ENCODE peak calls at places on chromosomes 4 and X, in five cellular contexts. One of them, this sample, is unnamed.

GRCh38 chrX:97389761-97390192 is 506.1 kb downstream of the RPA4 start:
- DNase-seq in HFF-Myc: peak
- DNase-seq in colonic mucosa: no peak
- DNase-seq in WERI-Rb-1: no peak
- DNase-seq in esophagus squamous epithelium: no peak
- DNase-seq in this sample: no peak

GRCh38 chr4:43251760-43252317 is 359.3 kb downstream of the GRXCR1 start:
- DNase-seq in HFF-Myc: no peak
- DNase-seq in esophagus squamous epithelium: no peak
- DNase-seq in WERI-Rb-1: peak
- DNase-seq in colonic mucosa: no peak
- DNase-seq in this sample: no peak

GRCh38 chr4:38982356-38983095 is 49.7 kb downstream of the TMEM156 start:
- DNase-seq in WERI-Rb-1: no peak
- DNase-seq in esophagus squamous epithelium: no peak
- DNase-seq in colonic mucosa: no peak
- DNase-seq in HFF-Myc: no peak
- DNase-seq in this sample: no peak

GRCh38 chrX:42108140-42108503 is 184.8 kb upstream of the CASK start:
- DNase-seq in esophagus squamous epithelium: no peak
- DNase-seq in colonic mucosa: no peak
- DNase-seq in HFF-Myc: no peak
- DNase-seq in WERI-Rb-1: no peak
- DNase-seq in this sample: no peak

GRCh38 chrX:48511561-48511960 is 2.8 kb downstream of the PORCN start:
- DNase-seq in HFF-Myc: no peak
- DNase-seq in esophagus squamous epithelium: no peak
- DNase-seq in colonic mucosa: no peak
- DNase-seq in WERI-Rb-1: peak
- DNase-seq in this sample: no peak

GRCh38 chr4:54372951-54373350 is 143.9 kb downstream of the PDGFRA start:
- DNase-seq in colonic mucosa: no peak
- DNase-seq in HFF-Myc: peak
- DNase-seq in esophagus squamous epithelium: no peak
- DNase-seq in WERI-Rb-1: no peak
- DNase-seq in this sample: no peak

GRCh38 chr4:129929052-129929451 is 833.1 kb downstream of the C4orf33 start:
- DNase-seq in esophagus squamous epithelium: no peak
- DNase-seq in colonic mucosa: no peak
- DNase-seq in HFF-Myc: no peak
- DNase-seq in WERI-Rb-1: peak
- DNase-seq in this sample: no peak

GRCh38 chrX:154477891-154478477 is 1.1 kb downstream of the LAGE3 start:
- DNase-seq in esophagus squamous epithelium: no peak
- DNase-seq in colonic mucosa: peak
- DNase-seq in HFF-Myc: no peak
- DNase-seq in WERI-Rb-1: no peak
- DNase-seq in this sample: no peak

GRCh38 chrX:53440101-53440500 is 5.9 kb upstream of the HSD17B10 start:
- DNase-seq in esophagus squamous epithelium: no peak
- DNase-seq in WERI-Rb-1: no peak
- DNase-seq in HFF-Myc: no peak
- DNase-seq in colonic mucosa: no peak
- DNase-seq in this sample: no peak

GRCh38 chr4:17030543-17030942 is 132.1 kb upstream of the LDB2 start:
- DNase-seq in esophagus squamous epithelium: no peak
- DNase-seq in WERI-Rb-1: no peak
- DNase-seq in colonic mucosa: no peak
- DNase-seq in HFF-Myc: peak
- DNase-seq in this sample: no peak

GRCh38 chr4:99715286-99715685 is 57.7 kb upstream of the C4orf54 start:
- DNase-seq in WERI-Rb-1: no peak
- DNase-seq in esophagus squamous epithelium: no peak
- DNase-seq in HFF-Myc: no peak
- DNase-seq in colonic mucosa: no peak
- DNase-seq in this sample: no peak

GRCh38 chrX:139290310-139290709 is 240.2 kb upstream of the F9 start:
- DNase-seq in WERI-Rb-1: no peak
- DNase-seq in esophagus squamous epithelium: no peak
- DNase-seq in HFF-Myc: no peak
- DNase-seq in colonic mucosa: no peak
- DNase-seq in this sample: no peak

GRCh38 chr4:4406455-4407298 is 19.8 kb downstream of the NSG1 start:
- DNase-seq in HFF-Myc: no peak
- DNase-seq in WERI-Rb-1: no peak
- DNase-seq in esophagus squamous epithelium: no peak
- DNase-seq in colonic mucosa: no peak
- DNase-seq in this sample: no peak

GRCh38 chrX:1452497-1453389 is at the start of gene ASMTL:
- DNase-seq in colonic mucosa: peak
- DNase-seq in HFF-Myc: peak
- DNase-seq in esophagus squamous epithelium: no peak
- DNase-seq in WERI-Rb-1: peak
- DNase-seq in this sample: peak

GRCh38 chr4:8468746-8469535 is 28.4 kb downstream of the TRMT44 start:
- DNase-seq in esophagus squamous epithelium: no peak
- DNase-seq in WERI-Rb-1: peak
- DNase-seq in colonic mucosa: peak
- DNase-seq in HFF-Myc: peak
- DNase-seq in this sample: peak

GRCh38 chrX:57453901-57454300 is 137.9 kb upstream of the ZXDB start:
- DNase-seq in esophagus squamous epithelium: no peak
- DNase-seq in WERI-Rb-1: peak
- DNase-seq in colonic mucosa: no peak
- DNase-seq in HFF-Myc: no peak
- DNase-seq in this sample: peak

GRCh38 chrX:136431625-136432024 is 56.1 kb upstream of the BRS3 start:
- DNase-seq in colonic mucosa: no peak
- DNase-seq in WERI-Rb-1: no peak
- DNase-seq in esophagus squamous epithelium: no peak
- DNase-seq in HFF-Myc: no peak
- DNase-seq in this sample: no peak

GRCh38 chrX:2875798-2876399 is 47.2 kb downstream of the GYG2 start:
- DNase-seq in esophagus squamous epithelium: no peak
- DNase-seq in HFF-Myc: no peak
- DNase-seq in WERI-Rb-1: no peak
- DNase-seq in colonic mucosa: no peak
- DNase-seq in this sample: no peak

GRCh38 chr4:27921236-27921635 is 1060.6 kb downstream of the STIM2 start:
- DNase-seq in HFF-Myc: no peak
- DNase-seq in colonic mucosa: no peak
- DNase-seq in esophagus squamous epithelium: no peak
- DNase-seq in WERI-Rb-1: no peak
- DNase-seq in this sample: no peak

GRCh38 chr4:164828945-164829344 is 48.0 kb upstream of the APELA start:
- DNase-seq in WERI-Rb-1: no peak
- DNase-seq in HFF-Myc: no peak
- DNase-seq in colonic mucosa: no peak
- DNase-seq in esophagus squamous epithelium: no peak
- DNase-seq in this sample: no peak

GRCh38 chr4:137576437-137576836 is 44.1 kb upstream of the PCDH18 start:
- DNase-seq in esophagus squamous epithelium: no peak
- DNase-seq in colonic mucosa: no peak
- DNase-seq in WERI-Rb-1: no peak
- DNase-seq in HFF-Myc: no peak
- DNase-seq in this sample: no peak

GRCh38 chr4:7361256-7361655 is 73.5 kb downstream of the PSAPL1 start:
- DNase-seq in colonic mucosa: peak
- DNase-seq in HFF-Myc: no peak
- DNase-seq in esophagus squamous epithelium: no peak
- DNase-seq in WERI-Rb-1: no peak
- DNase-seq in this sample: no peak

GRCh38 chr4:86582453-86582852 is 11.7 kb upstream of the PTPN13 start:
- DNase-seq in HFF-Myc: no peak
- DNase-seq in esophagus squamous epithelium: no peak
- DNase-seq in WERI-Rb-1: no peak
- DNase-seq in colonic mucosa: no peak
- DNase-seq in this sample: peak

GRCh38 chr4:4385729-4386295 is 1.1 kb upstream of the NSG1 start:
- DNase-seq in esophagus squamous epithelium: no peak
- DNase-seq in WERI-Rb-1: no peak
- DNase-seq in colonic mucosa: no peak
- DNase-seq in HFF-Myc: no peak
- DNase-seq in this sample: no peak

GRCh38 chrX:54495814-54496516 is at the start of gene FGD1:
- DNase-seq in esophagus squamous epithelium: no peak
- DNase-seq in WERI-Rb-1: peak
- DNase-seq in HFF-Myc: no peak
- DNase-seq in colonic mucosa: peak
- DNase-seq in this sample: no peak

GRCh38 chr4:155377281-155377680 is 516 bp upstream of the MAP9 start:
- DNase-seq in esophagus squamous epithelium: no peak
- DNase-seq in WERI-Rb-1: no peak
- DNase-seq in colonic mucosa: no peak
- DNase-seq in HFF-Myc: no peak
- DNase-seq in this sample: no peak

GRCh38 chrX:134246282-134246681 is 9.3 kb downstream of the CCDC160 start:
- DNase-seq in colonic mucosa: no peak
- DNase-seq in esophagus squamous epithelium: no peak
- DNase-seq in WERI-Rb-1: no peak
- DNase-seq in HFF-Myc: no peak
- DNase-seq in this sample: no peak

DNA sequence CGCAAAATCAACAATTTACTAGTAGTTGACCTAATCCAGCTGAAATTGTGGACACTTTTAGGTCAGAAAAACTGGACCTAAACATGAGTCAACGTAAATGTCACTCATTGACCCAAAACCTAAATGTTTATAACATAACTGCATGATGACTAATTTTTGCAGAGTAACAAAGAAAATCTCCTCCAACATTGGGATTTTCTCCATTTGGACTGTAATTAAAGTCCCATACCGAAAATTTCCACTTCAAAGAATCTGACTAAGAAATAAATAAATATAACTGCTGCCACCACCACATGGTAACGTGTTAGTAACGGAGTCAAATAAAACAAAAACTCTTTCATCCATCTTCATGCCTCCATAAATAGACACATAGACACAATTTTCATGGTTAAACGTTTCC is 1.9 kb downstream of the ADGRA3 start:
- DNase-seq in esophagus squamous epithelium: no peak
- DNase-seq in colonic mucosa: no peak
- DNase-seq in WERI-Rb-1: no peak
- DNase-seq in HFF-Myc: peak
- DNase-seq in this sample: no peak
- H3K4me3 ChIP-seq in esophagus squamous epithelium: no peak
- H3K4me3 ChIP-seq in colonic mucosa: peak
- H3K4me3 ChIP-seq in WERI-Rb-1: peak
- H3K4me3 ChIP-seq in HFF-Myc: peak
- H3K4me3 ChIP-seq in this sample: peak

GRCh38 chr4:64911846-64912245 is 502.6 kb upstream of the TECRL start:
- DNase-seq in WERI-Rb-1: peak
- DNase-seq in colonic mucosa: no peak
- DNase-seq in HFF-Myc: no peak
- DNase-seq in esophagus squamous epithelium: no peak
- DNase-seq in this sample: no peak
- TF ChIP-seq CTCF in WERI-Rb-1: peak
- TF ChIP-seq CTCF in colonic mucosa: no peak
- TF ChIP-seq CTCF in HFF-Myc: no peak
- TF ChIP-seq CTCF in esophagus squamous epithelium: no peak
- TF ChIP-seq CTCF in this sample: no peak

DNA sequence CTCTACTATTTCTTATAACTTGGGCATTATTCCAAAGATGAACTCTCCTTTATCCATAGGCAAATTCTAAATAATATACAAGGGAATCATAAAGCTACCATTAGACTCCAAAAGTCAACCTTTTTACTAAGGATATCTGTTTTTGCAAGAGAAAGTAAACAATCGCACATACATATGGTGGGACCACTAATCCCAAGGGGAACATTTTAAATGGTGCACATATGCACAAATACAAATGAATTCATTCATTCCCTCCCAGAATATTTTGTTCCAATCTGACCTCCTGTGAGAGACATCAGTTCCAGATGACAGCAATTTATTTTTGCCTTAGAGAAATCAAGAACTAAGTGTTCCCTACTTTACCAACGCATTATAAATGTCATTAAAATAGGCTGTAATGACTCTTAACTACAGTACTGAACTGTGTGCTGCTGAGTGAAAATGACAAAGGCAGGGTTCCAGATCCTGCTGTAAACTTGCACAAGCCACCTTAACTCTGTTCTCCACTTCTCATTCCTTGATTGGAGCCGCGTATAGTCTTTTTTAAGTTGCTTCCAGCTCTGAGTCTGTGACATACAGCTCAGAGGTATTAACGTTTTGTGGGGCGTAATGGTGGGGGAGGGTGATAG is 2.0 kb downstream of the DHX15 start:
- DNase-seq in HFF-Myc: no peak
- DNase-seq in esophagus squamous epithelium: no peak
- DNase-seq in WERI-Rb-1: peak
- DNase-seq in colonic mucosa: no peak
- DNase-seq in this sample: no peak
- H3K4me3 ChIP-seq in HFF-Myc: peak
- H3K4me3 ChIP-seq in esophagus squamous epithelium: peak
- H3K4me3 ChIP-seq in WERI-Rb-1: peak
- H3K4me3 ChIP-seq in colonic mucosa: peak
- H3K4me3 ChIP-seq in this sample: peak

GRCh38 chr4:113394730-113395530 is 345.5 kb downstream of the ANK2 start:
- DNase-seq in WERI-Rb-1: peak
- DNase-seq in HFF-Myc: peak
- DNase-seq in colonic mucosa: peak
- DNase-seq in esophagus squamous epithelium: no peak
- DNase-seq in this sample: peak
- TF ChIP-seq CTCF in WERI-Rb-1: peak
- TF ChIP-seq CTCF in HFF-Myc: peak
- TF ChIP-seq CTCF in colonic mucosa: peak
- TF ChIP-seq CTCF in esophagus squamous epithelium: peak
- TF ChIP-seq CTCF in this sample: peak

GRCh38 chr4:26820346-26820745 is 40.3 kb upstream of the STIM2 start:
- DNase-seq in HFF-Myc: no peak
- DNase-seq in colonic mucosa: no peak
- DNase-seq in WERI-Rb-1: no peak
- DNase-seq in esophagus squamous epithelium: no peak
- DNase-seq in this sample: no peak

GRCh38 chr4:26821677-26822503 is 38.8 kb upstream of the STIM2 start:
- DNase-seq in HFF-Myc: no peak
- DNase-seq in WERI-Rb-1: no peak
- DNase-seq in colonic mucosa: peak
- DNase-seq in esophagus squamous epithelium: no peak
- DNase-seq in this sample: peak

GRCh38 chr4:26822546-26822945 is 38.1 kb upstream of the STIM2 start:
- DNase-seq in colonic mucosa: no peak
- DNase-seq in HFF-Myc: no peak
- DNase-seq in WERI-Rb-1: no peak
- DNase-seq in esophagus squamous epithelium: no peak
- DNase-seq in this sample: no peak

GRCh38 chr4:26819026-26819425 is 41.6 kb upstream of the STIM2 start:
- DNase-seq in WERI-Rb-1: no peak
- DNase-seq in esophagus squamous epithelium: no peak
- DNase-seq in colonic mucosa: no peak
- DNase-seq in HFF-Myc: no peak
- DNase-seq in this sample: no peak

DNA sequence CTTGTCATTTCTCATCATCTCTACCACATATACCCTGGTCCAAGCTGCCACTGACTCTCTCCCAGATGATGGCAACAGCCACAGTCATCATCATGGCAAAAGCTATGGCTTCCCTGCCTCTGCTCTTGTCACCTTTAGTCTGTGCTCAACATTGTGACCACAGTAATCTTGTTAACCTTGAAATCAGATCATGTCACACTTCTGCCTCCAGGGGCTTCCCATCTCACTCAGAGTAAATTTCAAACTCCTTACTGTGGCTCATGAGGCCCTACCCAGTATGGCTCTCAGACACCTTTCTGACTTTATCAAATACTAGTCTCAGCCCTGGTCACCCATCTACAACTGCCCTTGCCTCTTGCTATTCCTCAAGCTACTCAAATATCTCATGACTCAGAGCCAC is 41.2 kb upstream of the STIM2 start:
- DNase-seq in HFF-Myc: no peak
- DNase-seq in esophagus squamous epithelium: no peak
- DNase-seq in colonic mucosa: no peak
- DNase-seq in WERI-Rb-1: no peak
- DNase-seq in this sample: no peak
- H3K4me3 ChIP-seq in HFF-Myc: no peak
- H3K4me3 ChIP-seq in esophagus squamous epithelium: no peak
- H3K4me3 ChIP-seq in colonic mucosa: no peak
- H3K4me3 ChIP-seq in WERI-Rb-1: no peak
- H3K4me3 ChIP-seq in this sample: no peak

This sample was measured in LNCaP clone FGC.